ENCODE peak calls at places on chromosomes 3 and 15, in ten cellular contexts. E is IMR-90, D is psoas muscle, H is endodermal cell, W is Peyer's patch, B is H9, X is hepatocyte, R is heart left ventricle, U is esophagus squamous epithelium, N is mammary epithelial cell. O is an unnamed sample. For H3K9me3, the result is how much of the 10 kb centered on the place peaks cover.

GRCh38 chr15:30992465-30992864 is 1.0 kb upstream of the MTMR10 start:
- DNase-seq in E (no peak), D (no peak), H (no peak), W (no peak), B (peak), X (no peak), R (no peak), U (no peak), N (no peak), O (no peak)

GRCh38 chr15:80310776-80311175 is 58.8 kb upstream of the CTXND1 start:
- DNase-seq in E (no peak), D (no peak), H (no peak), W (no peak), B (no peak), X (no peak), R (no peak), U (no peak), N (peak), O (no peak)

GRCh38 chr3:52248816-52249547 is 3.4 kb downstream of the PPM1M start:
- DNase-seq in E (no peak), D (peak), H (no peak), W (peak), B (peak), X (peak), R (peak), U (no peak), N (no peak), O (no peak)

GRCh38 chr15:79849789-79850188 is 47.0 kb downstream of the MTHFS start:
- DNase-seq in E (peak), D (no peak), H (peak), W (no peak), B (peak), X (peak), R (no peak), U (no peak), N (no peak), O (no peak)

GRCh38 chr3:154251610-154252009 is 72.7 kb downstream of the DHX36 start:
- DNase-seq in E (no peak), D (no peak), H (no peak), W (no peak), B (no peak), X (no peak), R (no peak), U (no peak), N (no peak), O (no peak)

GRCh38 chr3:150765949-150766720 is 3.2 kb upstream of the SIAH2 start:
- DNase-seq in E (peak), D (no peak), H (peak), W (no peak), B (no peak), X (no peak), R (no peak), U (no peak), N (peak), O (no peak)

GRCh38 chr3:133880886-133881455 is 14.7 kb downstream of the RAB6B start:
- DNase-seq in E (no peak), D (no peak), H (no peak), W (peak), B (peak), X (no peak), R (peak), U (no peak), N (no peak), O (no peak)

GRCh38 chr15:100764778-100765457 is 114.7 kb upstream of the ALDH1A3 start:
- DNase-seq in E (peak), D (peak), H (peak), W (peak), B (no peak), X (peak), R (no peak), U (no peak), N (no peak), O (no peak)

GRCh38 chr3:41881233-41881821 is 80.6 kb downstream of the ULK4 start:
- DNase-seq in E (peak), D (no peak), H (no peak), W (no peak), B (no peak), X (peak), R (no peak), U (no peak), N (peak), O (peak)

GRCh38 chr3:32469151-32469874 is 33.3 kb downstream of the CMTM6 start:
- DNase-seq in E (no peak), D (no peak), H (no peak), W (no peak), B (no peak), X (no peak), R (no peak), U (no peak), N (no peak), O (no peak)

GRCh38 chr3:23480324-23480704 is 277.2 kb downstream of the UBE2E2 start:
- DNase-seq in E (no peak), D (no peak), H (no peak), W (no peak), B (no peak), X (no peak), R (no peak), U (no peak), N (no peak), O (no peak)
- H3K9me3 ChIP-seq in E (under half), D (under half), H (under half), W (under half), B (under half), X (under half), R (under half), U (under half), N (under half), O (under half)

DNA sequence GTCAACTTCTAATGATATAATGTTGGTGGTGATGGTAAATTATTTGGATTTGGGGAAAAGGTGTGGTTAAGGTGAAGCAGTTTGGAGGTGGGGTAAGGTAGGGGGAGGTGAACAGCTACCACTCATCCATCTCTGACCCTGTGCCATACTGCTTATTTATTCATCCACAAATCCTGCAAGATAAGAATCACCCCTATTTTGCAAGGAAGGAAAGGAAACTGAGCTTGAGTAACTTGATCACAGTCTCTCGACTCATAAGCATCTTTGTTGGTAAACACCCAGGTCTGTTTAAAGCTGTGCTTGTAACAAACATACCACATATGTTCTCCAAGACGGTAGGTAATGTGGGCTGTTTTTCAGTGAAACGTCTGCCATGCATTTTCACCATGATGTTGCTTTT is 67.3 kb downstream of the PTPRG start:
- DNase-seq in E (no peak), D (no peak), H (no peak), W (no peak), B (no peak), X (no peak), R (no peak), U (no peak), N (no peak), O (no peak)
- H3K27ac ChIP-seq in E (peak), D (no peak), H (no peak), W (no peak), B (no peak), X (no peak), R (no peak), U (no peak), N (no peak), O (no peak)

GRCh38 chr3:81436182-81436581 is 325.3 kb downstream of the GBE1 start:
- DNase-seq in E (no peak), D (no peak), H (no peak), W (no peak), B (no peak), X (no peak), R (no peak), U (no peak), N (no peak), O (no peak)
- H3K9me3 ChIP-seq in E (under half), D (under half), H (under half), W (under half), B (under half), X (under half), R (under half), U (under half), N (under half), O (under half)

GRCh38 chr15:50452927-50453326 is 28.7 kb downstream of the USP8 start:
- DNase-seq in E (peak), D (no peak), H (no peak), W (no peak), B (no peak), X (no peak), R (no peak), U (no peak), N (no peak), O (no peak)

GRCh38 chr15:50450678-50451077 is 26.5 kb downstream of the USP8 start:
- DNase-seq in E (no peak), D (no peak), H (no peak), W (no peak), B (no peak), X (no peak), R (no peak), U (no peak), N (no peak), O (no peak)
- H3K27ac ChIP-seq in E (no peak), D (peak), H (no peak), W (no peak), B (no peak), X (no peak), R (no peak), U (no peak), N (no peak), O (no peak)

DNA sequence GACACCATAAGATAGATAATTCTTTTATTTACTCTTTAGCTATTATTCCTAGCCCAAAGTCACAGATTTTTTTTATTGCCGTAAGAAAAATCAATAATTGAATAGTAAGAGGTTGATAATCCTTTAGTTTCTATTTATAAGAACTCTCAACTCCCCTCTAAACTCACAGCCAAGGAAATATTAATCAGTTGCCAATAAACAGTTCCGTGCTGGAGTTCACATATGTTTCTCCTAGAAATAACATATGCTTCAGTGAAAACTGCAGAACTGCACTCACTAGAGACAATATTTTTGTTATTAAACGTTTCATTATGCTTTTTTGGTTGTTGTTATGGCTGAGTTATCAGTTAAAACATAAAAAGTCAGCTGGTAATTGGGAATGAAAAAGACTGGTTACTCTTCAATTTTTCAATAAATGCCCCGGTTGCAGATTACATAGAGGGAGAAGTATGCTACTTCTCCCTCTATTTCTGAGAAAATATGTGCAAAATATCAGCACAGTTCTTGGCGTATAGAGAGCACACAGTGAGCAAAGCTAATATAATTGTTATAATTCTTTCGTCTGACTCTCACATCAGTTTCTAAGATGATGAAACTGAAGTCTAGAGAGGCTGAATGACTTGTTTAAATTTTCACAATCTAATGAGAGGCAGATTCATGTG is 781.3 kb upstream of the GRM7 start:
- DNase-seq in E (no peak), D (no peak), H (no peak), W (no peak), B (no peak), X (no peak), R (no peak), U (no peak), N (no peak), O (no peak)
- H3K9me3 ChIP-seq in E (under half), D (under half), H (under half), W (under half), B (under half), X (under half), R (under half), U (under half), N (under half), O (under half)

GRCh38 chr3:177642042-177642441 is 444.8 kb upstream of the TBL1XR1 start:
- DNase-seq in E (no peak), D (no peak), H (no peak), W (no peak), B (no peak), X (no peak), R (no peak), U (no peak), N (no peak), O (no peak)
- H3K27ac ChIP-seq in E (no peak), D (no peak), H (no peak), W (peak), B (no peak), X (no peak), R (no peak), U (no peak), N (no peak), O (peak)

GRCh38 chr15:22239806-22240180 is 159.5 kb downstream of the OR4M2 start:
- DNase-seq in E (no peak), D (no peak), H (no peak), W (no peak), B (no peak), X (no peak), R (no peak), U (no peak), N (no peak), O (no peak)

GRCh38 chr15:22240403-22240802 is 160.1 kb downstream of the OR4M2 start:
- DNase-seq in E (no peak), D (no peak), H (no peak), W (no peak), B (no peak), X (no peak), R (no peak), U (no peak), N (no peak), O (no peak)

GRCh38 chr15:22243440-22244130 is 163.3 kb downstream of the OR4M2 start:
- DNase-seq in E (no peak), D (no peak), H (no peak), W (no peak), B (no peak), X (no peak), R (no peak), U (no peak), N (no peak), O (no peak)

GRCh38 chr15:22241451-22241850 is 161.1 kb downstream of the OR4M2 start:
- DNase-seq in E (no peak), D (no peak), H (no peak), W (no peak), B (no peak), X (no peak), R (no peak), U (no peak), N (no peak), O (no peak)

DNA sequence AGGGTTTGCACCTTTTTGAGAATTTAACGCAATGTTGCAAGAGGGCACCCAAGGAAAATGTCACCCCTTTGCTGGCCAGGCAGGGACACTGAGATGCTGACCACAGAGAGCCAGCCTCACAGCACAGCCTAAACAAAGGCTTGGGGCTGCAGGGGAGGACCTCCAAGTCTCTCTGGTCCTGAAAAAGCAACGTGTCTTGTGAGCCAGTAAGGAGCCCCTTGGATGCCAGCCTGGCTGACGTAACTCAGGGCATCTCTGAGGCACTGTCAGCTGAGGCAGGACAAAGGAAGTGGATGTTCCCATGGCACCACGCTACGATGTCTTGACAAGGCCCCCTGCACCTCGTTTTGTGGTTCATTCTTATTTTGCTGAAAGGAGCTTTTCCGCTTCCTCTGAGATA is 160.6 kb downstream of the OR4M2 start:
- DNase-seq in E (no peak), D (no peak), H (no peak), W (no peak), B (no peak), X (no peak), R (no peak), U (no peak), N (no peak), O (no peak)
- H3K9me3 ChIP-seq in E (under half), D (under half), H (half or more), W (under half), B (half or more), X (under half), R (under half), U (under half), N (under half), O (under half)

GRCh38 chr3:45417949-45418847 is 29.8 kb downstream of the LARS2 start:
- DNase-seq in E (no peak), D (no peak), H (no peak), W (no peak), B (no peak), X (no peak), R (no peak), U (no peak), N (peak), O (no peak)
- H3K27ac ChIP-seq in E (no peak), D (no peak), H (no peak), W (no peak), B (no peak), X (no peak), R (no peak), U (peak), N (no peak), O (no peak)

DNA sequence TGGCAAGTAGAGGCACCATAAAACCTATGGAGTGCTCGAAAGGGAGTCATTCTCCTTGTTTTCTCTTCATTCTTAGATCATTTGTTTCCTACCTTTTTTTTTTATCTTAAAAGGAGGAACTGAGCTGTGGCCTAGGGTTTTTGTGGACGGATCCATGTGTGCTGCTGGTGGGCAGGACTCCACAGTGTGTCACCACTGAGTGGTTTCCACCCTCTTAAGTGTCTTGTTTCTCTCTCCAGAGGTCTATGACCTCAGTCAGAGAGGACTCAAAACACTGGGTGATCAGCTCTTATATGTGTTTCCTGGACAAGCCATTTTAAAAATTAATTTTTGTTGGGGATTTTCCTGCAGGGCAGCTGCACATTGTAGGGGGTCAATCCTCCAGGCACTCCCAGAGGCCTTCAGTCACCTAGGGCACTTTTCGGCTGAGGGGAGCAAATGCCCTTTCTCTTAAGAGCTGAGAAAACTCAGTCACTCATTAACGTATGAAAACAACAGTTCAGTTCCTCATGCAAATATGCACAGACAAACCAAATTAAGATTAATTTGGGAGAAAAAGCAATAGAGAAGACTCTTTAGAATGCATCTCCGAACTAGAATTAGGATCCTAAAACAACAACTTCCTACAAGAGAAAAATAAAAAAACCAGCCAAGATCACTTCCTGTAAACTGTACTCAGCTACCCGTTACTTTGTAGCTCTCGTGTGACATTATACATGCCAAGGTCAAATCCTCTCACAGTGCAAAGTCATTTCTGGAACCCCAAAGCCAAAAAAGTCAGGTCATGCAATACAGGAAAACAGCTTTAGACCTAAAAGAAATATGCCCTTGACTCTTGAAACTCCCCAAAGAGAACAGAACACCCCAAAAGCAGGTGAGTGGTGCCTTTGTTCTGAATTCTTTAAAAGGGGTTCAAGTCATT is 27.6 kb upstream of the FAM3D start:
- DNase-seq in E (no peak), D (no peak), H (no peak), W (no peak), B (no peak), X (no peak), R (no peak), U (no peak), N (no peak), O (no peak)
- H3K9me3 ChIP-seq in E (under half), D (under half), H (half or more), W (under half), B (under half), X (under half), R (under half), U (under half), N (under half), O (under half)

GRCh38 chr3:107661447-107662108 is 138.8 kb downstream of the BBX start:
- DNase-seq in E (no peak), D (no peak), H (no peak), W (no peak), B (no peak), X (no peak), R (no peak), U (no peak), N (no peak), O (no peak)

GRCh38 chr3:107663266-107663665 is 140.5 kb downstream of the BBX start:
- DNase-seq in E (no peak), D (no peak), H (no peak), W (no peak), B (no peak), X (no peak), R (no peak), U (no peak), N (no peak), O (no peak)

GRCh38 chr3:107662109-107662477 is 139.3 kb downstream of the BBX start:
- DNase-seq in E (peak), D (no peak), H (no peak), W (no peak), B (no peak), X (peak), R (no peak), U (no peak), N (peak), O (no peak)

GRCh38 chr3:107664614-107665013 is 141.9 kb downstream of the BBX start:
- DNase-seq in E (no peak), D (no peak), H (no peak), W (no peak), B (no peak), X (no peak), R (no peak), U (no peak), N (no peak), O (no peak)

GRCh38 chr3:107662586-107662985 is 139.8 kb downstream of the BBX start:
- DNase-seq in E (peak), D (no peak), H (no peak), W (no peak), B (no peak), X (no peak), R (no peak), U (no peak), N (no peak), O (no peak)
- H3K27ac ChIP-seq in E (no peak), D (peak), H (no peak), W (peak), B (no peak), X (peak), R (no peak), U (no peak), N (no peak), O (no peak)